ENCODE peak calls at places on chromosomes 16 and 17, in five cellular contexts. P is hepatocyte, N is fibroblast of pulmonary artery, B is body of pancreas, S is ovary. G is an unnamed sample.

GRCh38 chr16:88842806-88843205 is 13.9 kb downstream of the GALNS start:
- DNase-seq in B (no peak), S (no peak), P (no peak), N (no peak), G (no peak)

GRCh38 chr16:84144301-84144858 is 597 bp downstream of the HSDL1 start:
- DNase-seq in S (no peak), B (peak), P (peak), N (peak), G (no peak)

GRCh38 chr17:40443196-40443987 is at the start of gene IGFBP4:
- DNase-seq in N (peak), S (peak), B (peak), P (peak), G (no peak)

GRCh38 chr16:1778200-1779179 is 3.9 kb downstream of the SPSB3 start:
- DNase-seq in S (peak), P (no peak), N (no peak), B (no peak), G (no peak)

GRCh38 chr16:75351183-75351582 is 82.1 kb downstream of the CFDP1 start:
- DNase-seq in N (peak), B (no peak), S (no peak), P (no peak), G (no peak)

GRCh38 chr17:42642377-42642776 is 16.7 kb upstream of the TUBG2 start:
- DNase-seq in S (no peak), N (no peak), P (no peak), B (no peak), G (no peak)

GRCh38 chr17:77163001-77163400 is 22.2 kb downstream of the SEC14L1 start:
- DNase-seq in P (no peak), B (no peak), S (no peak), N (peak), G (no peak)

GRCh38 chr16:17556276-17557052 is 85.7 kb upstream of the XYLT1 start:
- DNase-seq in P (peak), B (no peak), S (no peak), N (peak), G (no peak)

GRCh38 chr16:1487395-1488053 is 1.2 kb downstream of the PTX4 start:
- DNase-seq in N (no peak), P (no peak), S (no peak), B (no peak), G (no peak)

GRCh38 chr17:13952252-13952721 is 117.0 kb upstream of the COX10 start:
- DNase-seq in P (no peak), S (no peak), N (no peak), B (no peak), G (no peak)

GRCh38 chr16:84246679-84247077 is 6.9 kb upstream of the KCNG4 start:
- DNase-seq in N (no peak), P (no peak), S (no peak), B (no peak), G (no peak)

GRCh38 chr16:46649571-46649970 is 28.4 kb upstream of the SHCBP1 start:
- DNase-seq in B (peak), S (peak), N (peak), P (no peak), G (no peak)

GRCh38 chr17:76390003-76390421 is 5.6 kb downstream of the SPHK1 start:
- DNase-seq in B (no peak), N (no peak), P (no peak), S (no peak), G (no peak)

GRCh38 chr17:62653831-62654829 is 26.7 kb downstream of the MRC2 start:
- DNase-seq in S (peak), B (peak), P (peak), N (peak), G (no peak)

GRCh38 chr17:49210158-49211029 is at the start of the genes ABI3 and GNGT2:
- DNase-seq in P (peak), B (no peak), N (peak), S (peak), G (no peak)

DNA sequence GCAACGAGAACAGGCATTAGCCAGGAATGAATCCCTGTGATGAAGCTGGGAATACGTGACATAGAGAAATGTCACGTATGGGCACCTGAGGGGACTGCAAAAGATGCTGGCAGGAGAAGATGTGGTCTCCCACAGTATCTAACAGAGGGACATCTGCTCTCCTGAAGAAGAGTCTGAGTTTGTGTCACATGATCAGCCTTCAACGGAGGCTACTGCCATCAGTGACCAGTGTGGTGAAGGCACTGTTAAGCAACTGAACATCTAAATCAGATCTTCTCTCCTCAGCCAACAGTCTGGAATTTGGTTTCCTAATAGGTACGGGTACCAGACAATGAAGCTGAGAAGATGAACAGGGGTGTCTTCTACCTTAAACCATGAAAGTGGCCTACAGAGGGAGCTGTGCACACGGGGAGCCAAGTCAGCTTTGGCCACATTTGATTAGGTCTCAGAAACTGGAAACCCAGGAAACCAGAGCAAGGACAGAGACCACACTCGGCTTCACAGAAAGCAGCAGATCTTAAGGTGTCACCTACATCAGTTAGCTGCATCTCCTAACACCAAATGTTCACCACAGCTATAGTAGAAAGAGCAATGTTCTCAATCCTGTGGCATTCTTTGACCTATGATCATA is 41.8 kb downstream of the BRD7 start:
- DNase-seq in S (no peak), P (no peak), B (no peak), N (peak), G (no peak)
- TF ChIP-seq CTCF in S (peak), P (peak), B (peak), N (peak), G (peak)

GRCh38 chr16:166375-167116 is 768 bp downstream of the HBM start:
- DNase-seq in N (no peak), P (no peak), B (no peak), S (no peak), G (no peak)
- H3K4me3 ChIP-seq in N (no peak), P (no peak), B (no peak), S (no peak), G (no peak)

GRCh38 chr17:45704251-45704650 is 79.9 kb upstream of the CRHR1 start:
- DNase-seq in P (no peak), B (no peak), N (no peak), S (no peak), G (no peak)

GRCh38 chr17:45703348-45703747 is 80.8 kb upstream of the CRHR1 start:
- DNase-seq in N (no peak), P (no peak), B (no peak), S (no peak), G (no peak)

GRCh38 chr17:45705123-45706009 is 78.8 kb upstream of the CRHR1 start:
- DNase-seq in N (peak), P (peak), B (peak), S (no peak), G (no peak)

GRCh38 chr17:45703806-45704205 is 80.3 kb upstream of the CRHR1 start:
- DNase-seq in P (no peak), N (no peak), B (no peak), S (no peak), G (no peak)

DNA sequence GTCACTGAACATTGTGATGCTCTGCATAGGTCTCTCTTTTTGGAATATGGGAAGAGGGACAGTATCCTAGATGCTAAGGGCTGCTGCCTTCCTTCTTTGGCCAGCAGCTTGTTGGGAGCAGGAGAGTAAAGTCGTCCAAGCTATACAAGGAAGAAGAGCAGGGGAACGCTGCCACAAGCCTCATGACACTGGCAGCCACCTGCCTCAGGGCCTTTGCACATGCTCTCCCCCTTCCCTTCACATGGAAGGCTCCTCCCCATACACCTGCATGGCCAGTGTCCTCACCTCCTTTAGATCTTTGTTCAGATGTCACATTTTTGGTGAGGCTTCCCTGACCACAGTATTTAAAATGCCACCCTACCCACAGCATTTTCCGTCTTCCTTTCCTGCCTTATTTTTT is 78.1 kb upstream of the CRHR1 start:
- DNase-seq in N (no peak), B (no peak), S (no peak), P (no peak), G (no peak)
- TF ChIP-seq CTCF in N (no peak), B (no peak), S (no peak), P (no peak), G (no peak)

GRCh38 chr17:27296427-27296979 is 2.6 kb downstream of the WSB1 start:
- DNase-seq in S (no peak), P (peak), N (peak), B (no peak), G (no peak)

GRCh38 chr17:27295945-27296344 is 2.0 kb downstream of the WSB1 start:
- DNase-seq in P (no peak), N (no peak), B (no peak), S (no peak), G (no peak)

GRCh38 chr17:27294689-27295630 is 1.0 kb downstream of the WSB1 start:
- DNase-seq in N (peak), B (peak), P (peak), S (peak), G (peak)

GRCh38 chr17:27293359-27293897 is 486 bp upstream of the WSB1 start:
- DNase-seq in B (no peak), N (no peak), P (no peak), S (peak), G (no peak)

DNA sequence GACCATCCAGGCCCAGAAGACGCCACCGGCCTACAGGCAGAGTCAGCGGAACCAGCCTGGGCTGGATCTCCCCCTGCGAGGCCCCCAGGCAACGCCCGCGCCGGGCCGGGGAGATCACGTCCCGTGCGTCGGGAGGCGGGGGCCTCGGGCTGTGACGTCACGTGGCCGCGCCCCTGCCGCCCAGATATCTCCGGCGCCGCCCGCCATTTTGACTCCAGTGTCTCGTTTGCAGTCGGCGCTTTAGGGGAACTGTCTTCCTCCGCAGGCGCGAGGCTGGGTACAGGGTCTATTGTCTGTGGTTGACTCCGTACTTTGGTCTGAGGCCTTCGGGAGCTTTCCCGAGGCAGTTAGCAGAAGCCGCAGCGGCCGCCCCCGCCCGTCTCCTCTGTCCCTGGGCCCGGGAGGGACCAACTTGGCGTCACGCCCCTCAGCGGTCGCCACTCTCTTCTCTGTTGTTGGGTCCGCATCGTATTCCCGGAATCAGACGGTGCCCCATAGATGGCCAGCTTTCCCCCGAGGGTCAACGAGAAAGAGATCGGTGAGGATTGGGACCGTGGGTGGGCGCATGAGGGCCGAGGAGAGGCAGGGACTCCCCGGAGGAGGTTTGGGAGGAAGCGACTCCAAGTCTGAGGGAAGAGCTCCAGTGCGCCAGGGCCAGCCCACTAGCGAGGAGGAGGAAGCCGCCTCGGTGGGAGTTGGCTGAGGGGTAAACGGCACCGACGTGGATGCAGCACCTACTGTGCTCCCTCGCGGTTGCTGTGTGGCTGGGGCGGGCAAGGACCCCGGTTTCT is at the start of gene WSB1:
- DNase-seq in P (peak), S (peak), N (peak), B (peak), G (peak)
- H3K4me3 ChIP-seq in P (peak), S (peak), N (peak), B (peak), G (peak)

DNA sequence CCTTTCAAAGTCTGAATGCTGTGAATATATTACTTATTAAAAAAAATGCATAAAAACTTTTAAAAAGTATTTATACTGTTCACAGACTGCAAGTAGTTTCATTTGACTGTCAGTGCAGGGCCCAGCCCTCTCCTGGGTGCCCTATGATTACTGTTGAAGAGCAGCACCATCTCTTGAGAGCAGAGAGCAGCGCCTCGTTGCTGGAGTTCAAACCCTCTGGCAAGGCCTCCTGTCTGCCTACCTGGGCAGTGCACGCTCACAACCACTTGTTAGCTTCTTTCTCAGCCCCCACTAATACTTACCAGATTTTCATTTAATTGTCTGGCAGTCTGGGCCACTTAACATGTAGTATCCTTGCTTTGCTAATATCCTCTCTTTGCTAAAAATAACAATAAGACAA is 233.4 kb downstream of the PHKB start:
- DNase-seq in B (no peak), S (no peak), P (no peak), N (no peak), G (no peak)
- TF ChIP-seq CTCF in B (no peak), S (no peak), P (no peak), N (no peak), G (no peak)

GRCh38 chr17:38719284-38719942 is 10.7 kb upstream of the CISD3 start:
- DNase-seq in S (no peak), P (no peak), N (no peak), B (no peak), G (no peak)
- H3K4me3 ChIP-seq in S (no peak), P (no peak), N (no peak), B (no peak), G (no peak)